ENCODE peak calls at places on chromosome 2, in seven cellular contexts. One of them, this sample, is unnamed.
A peak's percentile ranks its signal among the peaks of the same experiment; 100 is the strongest.

GRCh38 chr2:23286765-23287155 is 98.2 kb upstream of the KLHL29 start:
- DNase-seq in KBM-7: no peak
- DNase-seq in NCI-H82: no peak
- DNase-seq in AG08395: peak; percentile 60
- DNase-seq in HTR-8/SVneo: peak; percentile 67
- DNase-seq in skeletal muscle cell: peak; percentile 44
- DNase-seq in HT1080: peak; percentile 54
- DNase-seq in this sample: peak; percentile 73

GRCh38 chr2:75592028-75592427 is 31.3 kb upstream of the EVA1A start:
- DNase-seq in KBM-7: no peak
- DNase-seq in NCI-H82: no peak
- DNase-seq in AG08395: peak; percentile 55
- DNase-seq in HT1080: peak; percentile 88
- DNase-seq in skeletal muscle cell: peak; percentile 61
- DNase-seq in HTR-8/SVneo: peak; percentile 48
- DNase-seq in this sample: peak; percentile 38

GRCh38 chr2:28296904-28297303 is 95.8 kb upstream of the FOSL2 start:
- DNase-seq in AG08395: peak; percentile 40
- DNase-seq in HTR-8/SVneo: peak; percentile 41
- DNase-seq in NCI-H82: no peak
- DNase-seq in KBM-7: no peak
- DNase-seq in skeletal muscle cell: no peak
- DNase-seq in HT1080: peak; percentile 34
- DNase-seq in this sample: no peak

GRCh38 chr2:219486424-219486959 is 12.2 kb upstream of the GMPPA start:
- DNase-seq in AG08395: no peak
- DNase-seq in HT1080: no peak
- DNase-seq in NCI-H82: peak; percentile 56
- DNase-seq in skeletal muscle cell: no peak
- DNase-seq in HTR-8/SVneo: no peak
- DNase-seq in KBM-7: no peak
- DNase-seq in this sample: no peak

GRCh38 chr2:239689410-239689809 is 288.6 kb upstream of the HDAC4 start:
- DNase-seq in HT1080: no peak
- DNase-seq in skeletal muscle cell: no peak
- DNase-seq in NCI-H82: no peak
- DNase-seq in HTR-8/SVneo: no peak
- DNase-seq in KBM-7: no peak
- DNase-seq in AG08395: no peak
- DNase-seq in this sample: no peak

GRCh38 chr2:150767924-150768801 is 280.7 kb upstream of the RND3 start:
- DNase-seq in HT1080: no peak
- DNase-seq in AG08395: no peak
- DNase-seq in NCI-H82: no peak
- DNase-seq in KBM-7: no peak
- DNase-seq in skeletal muscle cell: no peak
- DNase-seq in HTR-8/SVneo: no peak
- DNase-seq in this sample: no peak

GRCh38 chr2:226552571-226553285 is 246.9 kb downstream of the IRS1 start:
- DNase-seq in KBM-7: no peak
- DNase-seq in AG08395: peak; percentile 4
- DNase-seq in HT1080: no peak
- DNase-seq in NCI-H82: peak; percentile 97
- DNase-seq in HTR-8/SVneo: no peak
- DNase-seq in skeletal muscle cell: no peak
- DNase-seq in this sample: no peak

GRCh38 chr2:147588191-147588590 is 256.6 kb upstream of the ACVR2A start:
- DNase-seq in AG08395: peak; percentile 84
- DNase-seq in HT1080: peak; percentile 74
- DNase-seq in HTR-8/SVneo: peak; percentile 18
- DNase-seq in NCI-H82: no peak
- DNase-seq in skeletal muscle cell: peak; percentile 30
- DNase-seq in KBM-7: no peak
- DNase-seq in this sample: peak; percentile 77

GRCh38 chr2:189267491-189267890 is 87.9 kb upstream of the COL5A2 start:
- DNase-seq in HTR-8/SVneo: no peak
- DNase-seq in NCI-H82: no peak
- DNase-seq in KBM-7: no peak
- DNase-seq in HT1080: no peak
- DNase-seq in AG08395: peak; percentile 12
- DNase-seq in skeletal muscle cell: no peak
- DNase-seq in this sample: no peak

GRCh38 chr2:10560626-10561025 is 112.5 kb upstream of the ODC1 start:
- DNase-seq in HT1080: no peak
- DNase-seq in AG08395: no peak
- DNase-seq in skeletal muscle cell: no peak
- DNase-seq in NCI-H82: no peak
- DNase-seq in HTR-8/SVneo: no peak
- DNase-seq in KBM-7: no peak
- DNase-seq in this sample: no peak

GRCh38 chr2:143390185-143390584 is 261.0 kb downstream of the ARHGAP15 start:
- DNase-seq in KBM-7: no peak
- DNase-seq in HT1080: no peak
- DNase-seq in HTR-8/SVneo: no peak
- DNase-seq in skeletal muscle cell: no peak
- DNase-seq in AG08395: no peak
- DNase-seq in NCI-H82: peak; percentile 91
- DNase-seq in this sample: no peak

GRCh38 chr2:144505245-144505801 is 14.6 kb downstream of the ZEB2 start:
- DNase-seq in skeletal muscle cell: no peak
- DNase-seq in HT1080: no peak
- DNase-seq in HTR-8/SVneo: no peak
- DNase-seq in AG08395: no peak
- DNase-seq in NCI-H82: no peak
- DNase-seq in KBM-7: peak; percentile 40
- DNase-seq in this sample: peak; percentile 39

GRCh38 chr2:209499071-209499470 is 75.2 kb downstream of the MAP2 start:
- DNase-seq in AG08395: no peak
- DNase-seq in KBM-7: peak; percentile 21
- DNase-seq in HTR-8/SVneo: no peak
- DNase-seq in skeletal muscle cell: no peak
- DNase-seq in NCI-H82: no peak
- DNase-seq in HT1080: no peak
- DNase-seq in this sample: peak; percentile 4

GRCh38 chr2:100196786-100197494 is 54.5 kb upstream of the AFF3 start:
- DNase-seq in skeletal muscle cell: no peak
- DNase-seq in HT1080: no peak
- DNase-seq in NCI-H82: no peak
- DNase-seq in KBM-7: no peak
- DNase-seq in AG08395: peak; percentile 45
- DNase-seq in HTR-8/SVneo: no peak
- DNase-seq in this sample: no peak

GRCh38 chr2:215828528-215829184 is 184.7 kb downstream of the MREG start:
- DNase-seq in NCI-H82: peak; percentile 82
- DNase-seq in HT1080: peak; percentile 58
- DNase-seq in skeletal muscle cell: no peak
- DNase-seq in HTR-8/SVneo: peak; percentile 58
- DNase-seq in AG08395: peak; percentile 40
- DNase-seq in KBM-7: peak; percentile 75
- DNase-seq in this sample: peak; percentile 37

GRCh38 chr2:190637331-190637734 is 11.6 kb upstream of the NAB1 start:
- DNase-seq in HTR-8/SVneo: no peak
- DNase-seq in KBM-7: peak; percentile 27
- DNase-seq in HT1080: no peak
- DNase-seq in NCI-H82: no peak
- DNase-seq in skeletal muscle cell: no peak
- DNase-seq in AG08395: peak; percentile 41
- DNase-seq in this sample: peak; percentile 68

GRCh38 chr2:64904405-64905329 is 84.5 kb upstream of the SLC1A4 start:
- DNase-seq in NCI-H82: no peak
- DNase-seq in skeletal muscle cell: no peak
- DNase-seq in KBM-7: peak; percentile 81
- DNase-seq in HT1080: no peak
- DNase-seq in AG08395: no peak
- DNase-seq in HTR-8/SVneo: no peak
- DNase-seq in this sample: no peak